ENCODE peak calls at places on chromosomes 1 and 21, in nine cellular contexts. Y is stimulated activated naive CD8-positive, alpha-beta T cell treated with anti-CD3 and anti-CD28 coated beads, Interleukin-15, amount 100 ng/mL, for 72 hours; X is DMS 273 treated with DMSO at 0.1 percent for 48 hours; R is ACHN; A is glutamatergic neuron; W is KG1; F is foreskin fibroblast; K is SJSA1; G is right atrium auricular region. Q is an unnamed sample.

GRCh38 chr1:27038020-27038419 is 25.4 kb upstream of the TENT5B start:
- DNase-seq in Y (no peak), X (no peak), R (no peak), A (no peak), W (no peak), F (no peak), K (no peak), G (no peak), Q (no peak)

GRCh38 chr1:181504294-181505115 is 21.2 kb downstream of the CACNA1E start:
- DNase-seq in Y (no peak), X (no peak), R (peak), A (peak), W (peak), F (no peak), K (no peak), G (no peak), Q (no peak)

GRCh38 chr1:11764519-11764918 is 2.5 kb downstream of the C1orf167 start:
- DNase-seq in Y (no peak), X (no peak), R (no peak), A (no peak), W (no peak), F (no peak), K (no peak), G (no peak), Q (no peak)

GRCh38 chr21:41781047-41781405 is 14.2 kb upstream of the RIPK4 start:
- DNase-seq in Y (no peak), X (no peak), R (no peak), A (no peak), W (no peak), F (no peak), K (no peak), G (no peak), Q (no peak)

GRCh38 chr1:247833601-247834000 is 8.1 kb downstream of the OR11L1 start:
- DNase-seq in Y (no peak), X (no peak), R (no peak), A (no peak), W (no peak), F (no peak), K (no peak), G (no peak), Q (no peak)

GRCh38 chr1:109263597-109264378 is 14.4 kb downstream of the CELSR2 start:
- DNase-seq in Y (peak), X (no peak), R (peak), A (peak), W (peak), F (peak), K (peak), G (peak), Q (peak)

GRCh38 chr1:64834734-64835133 is 89.9 kb downstream of the RAVER2 start:
- DNase-seq in Y (no peak), X (no peak), R (no peak), A (no peak), W (no peak), F (peak), K (no peak), G (no peak), Q (peak)

GRCh38 chr1:58780586-58781452 is 3.0 kb downstream of the JUN start:
- DNase-seq in Y (no peak), X (no peak), R (peak), A (no peak), W (no peak), F (no peak), K (no peak), G (no peak), Q (no peak)

GRCh38 chr1:32639489-32640075 is 10.8 kb downstream of the ZBTB8OS start:
- DNase-seq in Y (no peak), X (no peak), R (no peak), A (no peak), W (no peak), F (no peak), K (no peak), G (no peak), Q (no peak)

GRCh38 chr1:69180358-69180757 is 387.4 kb upstream of the LRRC7 start:
- DNase-seq in Y (no peak), X (no peak), R (no peak), A (no peak), W (no peak), F (no peak), K (no peak), G (no peak), Q (no peak)

GRCh38 chr1:157137773-157138219 is 399 bp downstream of the ETV3 start:
- DNase-seq in Y (no peak), X (no peak), R (no peak), A (no peak), W (no peak), F (peak), K (no peak), G (no peak), Q (no peak)

GRCh38 chr1:24248859-24249258 is 61.8 kb upstream of the IFNLR1 start:
- DNase-seq in Y (no peak), X (no peak), R (no peak), A (no peak), W (no peak), F (no peak), K (no peak), G (no peak), Q (no peak)

GRCh38 chr1:169943963-169944526 is 50.3 kb upstream of the SCYL3 start:
- DNase-seq in Y (no peak), X (no peak), R (no peak), A (no peak), W (no peak), F (no peak), K (no peak), G (no peak), Q (no peak)

GRCh38 chr1:184283999-184284398 is 102.8 kb upstream of the C1orf21 start:
- DNase-seq in Y (no peak), X (peak), R (no peak), A (peak), W (no peak), F (peak), K (no peak), G (no peak), Q (no peak)

GRCh38 chr1:183470147-183470960 is 1.9 kb upstream of the SMG7 start:
- DNase-seq in Y (peak), X (peak), R (peak), A (peak), W (peak), F (peak), K (peak), G (peak), Q (peak)

GRCh38 chr1:41900611-41901444 is 17.9 kb downstream of the HIVEP3 start:
- DNase-seq in Y (no peak), X (no peak), R (peak), A (no peak), W (no peak), F (peak), K (peak), G (no peak), Q (peak)

GRCh38 chr1:196651637-196652215 is at the start of gene CFH:
- DNase-seq in Y (no peak), X (no peak), R (no peak), A (no peak), W (peak), F (peak), K (no peak), G (no peak), Q (peak)

GRCh38 chr1:91622586-91622985 is 121.9 kb downstream of the CDC7 start:
- DNase-seq in Y (no peak), X (no peak), R (no peak), A (no peak), W (no peak), F (no peak), K (no peak), G (peak), Q (no peak)